ENCODE peak calls at places on chromosomes 6 and 20, in four cellular contexts. F is non-pigmented ciliary epithelial cell; V is epithelial cell of esophagus; L is activated CD8-positive, alpha-beta memory T cell treated with anti-CD3 and anti-CD28 coated beads, Interleukin-2, amount 50 U/mL, for 48 hours. K is an unnamed sample.

GRCh38 chr6:21227486-21227885 is 366.1 kb upstream of the SOX4 start:
- DNase-seq in L (no peak), F (peak; percentile 47), V (peak; percentile 90), K (no peak)

GRCh38 chr6:44223471-44224153 is at the start of gene SLC29A1:
- DNase-seq in F (no peak), V (peak; percentile 69), L (peak; percentile 91), K (no peak)

GRCh38 chr6:136967874-136968752 is 46.0 kb downstream of the SLC35D3 start:
- DNase-seq in L (peak; percentile 76), V (peak; percentile 88), F (peak; percentile 27), K (peak; percentile 32)

GRCh38 chr6:37324131-37325033 is 29.4 kb upstream of the RNF8 start:
- DNase-seq in F (no peak), V (peak; percentile 79), L (no peak), K (no peak)

GRCh38 chr6:157982580-157983438 is 1.1 kb downstream of the SYNJ2 start:
- DNase-seq in L (no peak), V (no peak), F (no peak), K (no peak)

GRCh38 chr6:130070306-130070705 is 51.9 kb downstream of the L3MBTL3 start:
- DNase-seq in F (no peak), L (no peak), V (no peak), K (no peak)

GRCh38 chr20:43667341-43668132 is 623 bp downstream of the MYBL2 start:
- DNase-seq in F (no peak), V (no peak), L (peak; percentile 59), K (no peak)

GRCh38 chr20:33209789-33210188 is 7.4 kb upstream of the BPIFA3 start:
- DNase-seq in L (peak; percentile 65), F (peak; percentile 18), V (peak; percentile 67), K (peak; percentile 38)

GRCh38 chr6:126040826-126041225 is 54.5 kb downstream of the TRMT11 start:
- DNase-seq in V (peak; percentile 75), L (no peak), F (no peak), K (peak; percentile 36)